ENCODE peak calls at places on chromosomes 11 and 22, in eight cellular contexts. X, Z, F, M, C, T, A and L are unnamed samples.

GRCh38 chr11:75797116-75797515 is 17.9 kb upstream of the UVRAG start:
- DNase-seq in X (no peak), Z (no peak), F (no peak), M (no peak), C (no peak), T (no peak), A (peak; percentile 31), L (no peak)

GRCh38 chr11:90919332-90919731 is 696.5 kb upstream of the CHORDC1 start:
- DNase-seq in X (no peak), Z (no peak), F (no peak), M (no peak), C (no peak), T (no peak), A (no peak), L (no peak)

GRCh38 chr11:102263604-102264003 is 53.7 kb upstream of the BIRC3 start:
- DNase-seq in X (no peak), Z (no peak), F (no peak), M (no peak), C (no peak), T (no peak), A (no peak), L (no peak)

GRCh38 chr11:121467965-121468364 is 15.2 kb upstream of the SORL1-AS1 start:
- DNase-seq in X (no peak), Z (peak; percentile 72), F (no peak), M (no peak), C (no peak), T (peak; percentile 91), A (no peak), L (no peak)

GRCh38 chr22:46233231-46233630 is 16.9 kb downstream of the CDPF1 start:
- DNase-seq in X (no peak), Z (no peak), F (no peak), M (no peak), C (no peak), T (peak; percentile 92), A (peak; percentile 29), L (no peak)

GRCh38 chr11:88292156-88292844 is 45.2 kb downstream of the CTSC start:
- DNase-seq in X (peak; percentile 78), Z (no peak), F (no peak), M (no peak), C (peak; percentile 34), T (no peak), A (no peak), L (no peak)

GRCh38 chr22:22099194-22099486 is 116.6 kb upstream of the TOP3B start:
- DNase-seq in X (no peak), Z (no peak), F (no peak), M (no peak), C (no peak), T (no peak), A (no peak), L (no peak)

GRCh38 chr11:66069715-66070603 is at the start of gene PACS1:
- DNase-seq in X (peak; percentile 49), Z (peak; percentile 76), F (peak; percentile 88), M (peak; percentile 84), C (peak; percentile 51), T (peak; percentile 95), A (no peak), L (peak; percentile 64)